ENCODE peak calls at places on chromosomes 4 and X, in five cellular contexts. F, G, H, W and R are unnamed samples.

GRCh38 chr4:170853422-170854021 is 763.8 kb upstream of the AADAT start:
- DNase-seq in F (no peak), G (peak), H (peak), W (peak), R (peak)

GRCh38 chr4:156779774-156780173 is 191.8 kb downstream of the PDGFC start:
- DNase-seq in F (no peak), G (peak), H (no peak), W (no peak), R (no peak)

GRCh38 chr4:7634611-7635010 is 199.9 kb upstream of the PSAPL1 start:
- DNase-seq in F (no peak), G (no peak), H (no peak), W (no peak), R (no peak)

GRCh38 chr4:170256807-170257206 is 167.1 kb upstream of the AADAT start:
- DNase-seq in F (no peak), G (no peak), H (no peak), W (no peak), R (no peak)

GRCh38 chrX:39903343-39903742 is 194.4 kb downstream of the BCOR start:
- DNase-seq in F (no peak), G (peak), H (no peak), W (no peak), R (no peak)

GRCh38 chr4:2042207-2042946 is 16.8 kb upstream of the NAT8L start:
- DNase-seq in F (no peak), G (peak), H (no peak), W (peak), R (peak)

GRCh38 chrX:9392445-9392844 is 72.4 kb upstream of the TBL1X start:
- DNase-seq in F (no peak), G (peak), H (no peak), W (no peak), R (no peak)

GRCh38 chr4:13844740-13845139 is 217.2 kb upstream of the BOD1L1 start:
- DNase-seq in F (no peak), G (no peak), H (no peak), W (no peak), R (no peak)

GRCh38 chr4:186021461-186022167 is 47.3 kb upstream of the TLR3 start:
- DNase-seq in F (no peak), G (peak), H (no peak), W (no peak), R (peak)